ENCODE peak calls at places on chromosomes 12 and 14, in seven cellular contexts. O is effector memory CD4-positive, alpha-beta T cell; F is activated CD4-positive, alpha-beta T cell treated with anti-CD3 and anti-CD28 coated beads, Interleukin-2, amount 50 U/mL, for 1 hour; C is HS-27A; I is endothelial cell; A is prostate gland; X is GM04504. H is an unnamed sample.

GRCh38 chr14:33996450-33996849 is 45.6 kb upstream of the EGLN3 start:
- DNase-seq in O (no peak), F (no peak), C (no peak), I (no peak), A (no peak), X (no peak), H (no peak)

GRCh38 chr12:57811028-57811755 is 7.3 kb downstream of the AVIL start:
- DNase-seq in O (no peak), F (no peak), C (no peak), I (no peak), A (no peak), X (no peak), H (no peak)

GRCh38 chr12:106508966-106509365 is 73.8 kb upstream of the RFX4 start:
- DNase-seq in O (no peak), F (no peak), C (no peak), I (no peak), A (no peak), X (no peak), H (no peak)

GRCh38 chr12:13362260-13362841 is 165.8 kb downstream of the EMP1 start:
- DNase-seq in O (no peak), F (peak), C (peak), I (peak), A (peak), X (no peak), H (peak)

GRCh38 chr12:26845057-26845666 is 12.2 kb upstream of the ITPR2 start:
- DNase-seq in O (no peak), F (peak), C (no peak), I (peak), A (no peak), X (no peak), H (peak)

GRCh38 chr14:77682158-77682553 is 25.7 kb downstream of the ALKBH1 start:
- DNase-seq in O (no peak), F (no peak), C (no peak), I (no peak), A (no peak), X (no peak), H (no peak)

GRCh38 chr12:47935196-47935595 is 28.2 kb upstream of the TMEM106C start:
- DNase-seq in O (no peak), F (no peak), C (no peak), I (no peak), A (no peak), X (peak), H (peak)

GRCh38 chr14:24463806-24464785 is 21.5 kb upstream of the SDR39U1 start:
- DNase-seq in O (no peak), F (no peak), C (no peak), I (no peak), A (no peak), X (no peak), H (no peak)

GRCh38 chr14:40317690-40318089 is 885.5 kb upstream of the FBXO33 start:
- DNase-seq in O (no peak), F (no peak), C (no peak), I (no peak), A (no peak), X (no peak), H (no peak)

GRCh38 chr12:100554608-100555077 is 18.8 kb upstream of the GAS2L3 start:
- DNase-seq in O (no peak), F (no peak), C (peak), I (peak), A (no peak), X (peak), H (peak)

GRCh38 chr12:119940881-119941280 is 48.2 kb upstream of the BICDL1 start:
- DNase-seq in O (no peak), F (no peak), C (peak), I (no peak), A (no peak), X (peak), H (no peak)

GRCh38 chr14:56170028-56170427 is 51.8 kb downstream of the PELI2 start:
- DNase-seq in O (no peak), F (no peak), C (no peak), I (no peak), A (no peak), X (no peak), H (no peak)

GRCh38 chr14:102883028-102883953 is 39.2 kb upstream of the AMN start:
- DNase-seq in O (no peak), F (no peak), C (no peak), I (no peak), A (no peak), X (no peak), H (no peak)

GRCh38 chr12:101599771-101600486 is 5.2 kb downstream of the MYBPC1 start:
- DNase-seq in O (no peak), F (no peak), C (no peak), I (no peak), A (no peak), X (no peak), H (no peak)

GRCh38 chr12:48078901-48079300 is 27.0 kb downstream of the SENP1 start:
- DNase-seq in O (no peak), F (no peak), C (no peak), I (no peak), A (no peak), X (peak), H (no peak)

GRCh38 chr14:73997944-73998451 is 21.1 kb downstream of the ENTPD5 start:
- DNase-seq in O (no peak), F (no peak), C (no peak), I (no peak), A (peak), X (no peak), H (no peak)

GRCh38 chr12:95789126-95790024 is 1.2 kb downstream of the NTN4 start:
- DNase-seq in O (no peak), F (no peak), C (no peak), I (peak), A (peak), X (no peak), H (peak)

GRCh38 chr14:21987937-21988336 is 314.3 kb upstream of the OR4E1 start:
- DNase-seq in O (no peak), F (no peak), C (no peak), I (peak), A (no peak), X (no peak), H (no peak)

GRCh38 chr12:7136071-7136470 is 5.9 kb downstream of the CLSTN3 start:
- DNase-seq in O (no peak), F (no peak), C (no peak), I (no peak), A (no peak), X (no peak), H (no peak)

GRCh38 chr14:33592298-33592697 is 358.6 kb downstream of the EGLN3 start:
- DNase-seq in O (no peak), F (no peak), C (peak), I (no peak), A (no peak), X (no peak), H (no peak)

GRCh38 chr12:12166751-12167150 is 96.0 kb downstream of the BCL2L14 start:
- DNase-seq in O (no peak), F (no peak), C (no peak), I (no peak), A (no peak), X (no peak), H (no peak)

GRCh38 chr12:20950248-20950647 is 139.7 kb downstream of the SLCO1B3 start:
- DNase-seq in O (no peak), F (no peak), C (peak), I (no peak), A (no peak), X (no peak), H (no peak)

GRCh38 chr14:87745507-87746118 is 247.4 kb downstream of the GALC start:
- DNase-seq in O (no peak), F (no peak), C (no peak), I (peak), A (no peak), X (peak), H (peak)

GRCh38 chr14:93959239-93960107 is 16.9 kb downstream of the ASB2 start:
- DNase-seq in O (peak), F (peak), C (peak), I (peak), A (no peak), X (peak), H (peak)

H was measured in H9.